ENCODE peak calls at places on chromosomes 16 and 17, in five cellular contexts. P is NCI-H460; Q is stimulated activated CD8-positive, alpha-beta memory T cell treated with anti-CD3 and anti-CD28 coated beads, Interleukin-15, amount 100 ng/mL, for 24 hours; Y is heart right ventricle; U is posterior vena cava. X is an unnamed sample.

GRCh38 chr16:11585460-11586374 is 1.0 kb downstream of the LITAF start:
- DNase-seq in P (no peak), Q (no peak), Y (peak; percentile 33), U (peak; percentile 82), X (no peak)

GRCh38 chr16:68646948-68647659 is 2.0 kb downstream of the CDH3 start:
- DNase-seq in P (no peak), Q (no peak), Y (no peak), U (no peak), X (no peak)

GRCh38 chr17:73042809-73043685 is 49.4 kb downstream of the SLC39A11 start:
- DNase-seq in P (no peak), Q (no peak), Y (peak; percentile 18), U (no peak), X (no peak)

GRCh38 chr17:74159226-74159840 is 44.1 kb upstream of the RPL38 start:
- DNase-seq in P (no peak), Q (no peak), Y (no peak), U (no peak), X (no peak)

GRCh38 chr16:80287674-80288073 is 253.1 kb upstream of the DYNLRB2 start:
- DNase-seq in P (no peak), Q (no peak), Y (no peak), U (no peak), X (no peak)

GRCh38 chr17:15334266-15334665 is 7.1 kb downstream of the TEKT3 start:
- DNase-seq in P (no peak), Q (no peak), Y (no peak), U (no peak), X (no peak)

GRCh38 chr17:29883497-29883896 is 46.5 kb downstream of the SSH2 start:
- DNase-seq in P (no peak), Q (no peak), Y (no peak), U (no peak), X (no peak)

GRCh38 chr17:81267390-81268067 is 27.6 kb downstream of the SLC38A10 start:
- DNase-seq in P (no peak), Q (no peak), Y (no peak), U (no peak), X (no peak)

GRCh38 chr16:84811529-84811928 is 8.3 kb upstream of the CRISPLD2 start:
- DNase-seq in P (no peak), Q (no peak), Y (no peak), U (no peak), X (no peak)

GRCh38 chr16:26816885-26817571 is 249.7 kb upstream of the C16orf82 start:
- DNase-seq in P (no peak), Q (no peak), Y (no peak), U (no peak), X (no peak)

GRCh38 chr16:82603784-82604411 is 22.9 kb upstream of the CDH13 start:
- DNase-seq in P (peak; percentile 54), Q (no peak), Y (peak; percentile 58), U (no peak), X (no peak)

GRCh38 chr16:70758786-70759185 is 42.2 kb downstream of the VAC14 start:
- DNase-seq in P (no peak), Q (no peak), Y (no peak), U (no peak), X (no peak)

GRCh38 chr17:19331134-19331533 is 31.4 kb downstream of the B9D1 start:
- DNase-seq in P (no peak), Q (no peak), Y (no peak), U (peak; percentile 59), X (peak; percentile 75)

GRCh38 chr17:43658890-43659289 is 2.8 kb downstream of the MEOX1 start:
- DNase-seq in P (no peak), Q (no peak), Y (no peak), U (no peak), X (no peak)

GRCh38 chr16:67173808-67174705 is 3.7 kb downstream of the NOL3 start:
- DNase-seq in P (peak; percentile 91), Q (no peak), Y (peak; percentile 82), U (peak; percentile 95), X (no peak)

GRCh38 chr17:35515027-35515426 is 22.5 kb downstream of the SLFN12L start:
- DNase-seq in P (no peak), Q (no peak), Y (no peak), U (no peak), X (no peak)

GRCh38 chr16:8577678-8578304 is 12.5 kb downstream of the TMEM114 start:
- DNase-seq in P (no peak), Q (no peak), Y (no peak), U (no peak), X (no peak)

GRCh38 chr16:58128721-58129096 is 472 bp downstream of the CFAP20 start:
- DNase-seq in P (no peak), Q (peak; percentile 8), Y (no peak), U (no peak), X (no peak)

GRCh38 chr17:73562896-73563295 is 81.3 kb downstream of the SDK2 start:
- DNase-seq in P (no peak), Q (no peak), Y (no peak), U (no peak), X (no peak)

GRCh38 chr16:49016461-49016860 is 265.2 kb downstream of the CBLN1 start:
- DNase-seq in P (no peak), Q (no peak), Y (no peak), U (no peak), X (no peak)

GRCh38 chr17:17363638-17364337 is 60.6 kb downstream of the NT5M start:
- DNase-seq in P (no peak), Q (no peak), Y (no peak), U (peak; percentile 58), X (no peak)

GRCh38 chr17:78159575-78160158 is 8.7 kb upstream of the SYNGR2 start:
- DNase-seq in P (no peak), Q (no peak), Y (no peak), U (no peak), X (no peak)

GRCh38 chr16:24984903-24985675 is 30.1 kb downstream of the ARHGAP17 start:
- DNase-seq in P (no peak), Q (no peak), Y (no peak), U (no peak), X (no peak)

GRCh38 chr16:63744077-63744874 is 1377.6 kb downstream of the CDH11 start:
- DNase-seq in P (no peak), Q (no peak), Y (no peak), U (peak; percentile 68), X (no peak)

GRCh38 chr16:71900336-71900735 is 5.0 kb downstream of the IST1 start:
- DNase-seq in P (no peak), Q (no peak), Y (no peak), U (no peak), X (no peak)

GRCh38 chr17:69898606-69899005 is 176.4 kb upstream of the KCNJ16 start:
- DNase-seq in P (no peak), Q (no peak), Y (no peak), U (no peak), X (no peak)

GRCh38 chr16:17173134-17173729 is 297.5 kb downstream of the XYLT1 start:
- DNase-seq in P (no peak), Q (no peak), Y (peak; percentile 32), U (peak; percentile 84), X (no peak)

GRCh38 chr17:66897141-66897540 is 62.2 kb downstream of the CACNG5 start:
- DNase-seq in P (no peak), Q (no peak), Y (no peak), U (no peak), X (no peak)

GRCh38 chr16:31216116-31216469 is 842 bp downstream of the PYDC1 start:
- DNase-seq in P (no peak), Q (no peak), Y (no peak), U (no peak), X (no peak)

GRCh38 chr16:88331989-88332920 is 50.5 kb upstream of the ZNF469 start:
- DNase-seq in P (peak; percentile 97), Q (no peak), Y (no peak), U (peak; percentile 96), X (peak; percentile 99)